ENCODE peak calls at places on chromosome 11, in five cellular contexts. Z is cardiac muscle cell; K is uterus; I is effector memory CD4-positive, alpha-beta T cell; H is IMR-90. E is an unnamed sample. For H3K4me1, the result is how much of the 10 kb centered on the place peaks cover.

GRCh38 chr11:34536056-34536455 is 22.5 kb upstream of the ELF5 start:
- DNase-seq in Z (no peak), K (no peak), I (no peak), H (no peak), E (no peak)

GRCh38 chr11:3984896-3985295 is 109.7 kb upstream of the RRM1 start:
- DNase-seq in Z (peak), K (no peak), I (no peak), H (peak), E (no peak)

GRCh38 chr11:95490625-95491024 is 259.6 kb upstream of the SESN3 start:
- DNase-seq in Z (no peak), K (no peak), I (no peak), H (no peak), E (no peak)

GRCh38 chr11:130217133-130217631 is 57.6 kb downstream of the ST14 start:
- DNase-seq in Z (no peak), K (no peak), I (no peak), H (no peak), E (no peak)

GRCh38 chr11:93054279-93054678 is 84.8 kb downstream of the MTNR1B start:
- DNase-seq in Z (no peak), K (no peak), I (no peak), H (peak), E (no peak)

GRCh38 chr11:326842-327580 is 6.4 kb upstream of the IFITM3 start:
- DNase-seq in Z (no peak), K (peak), I (peak), H (peak), E (no peak)

GRCh38 chr11:95863486-95864140 is 60.3 kb downstream of the MTMR2 start:
- DNase-seq in Z (no peak), K (no peak), I (no peak), H (peak), E (peak)

GRCh38 chr11:89458646-89459045 is 32.5 kb downstream of the NOX4 start:
- DNase-seq in Z (no peak), K (no peak), I (no peak), H (no peak), E (no peak)

GRCh38 chr11:95360382-95360781 is 129.4 kb upstream of the SESN3 start:
- DNase-seq in Z (no peak), K (no peak), I (no peak), H (no peak), E (no peak)

GRCh38 chr11:12066799-12067508 is 43.4 kb upstream of the MICAL2 start:
- DNase-seq in Z (peak), K (peak), I (no peak), H (peak), E (peak)

GRCh38 chr11:88508558-88508807 is 170.9 kb upstream of the CTSC start:
- DNase-seq in Z (peak), K (no peak), I (no peak), H (no peak), E (no peak)

GRCh38 chr11:117610901-117611300 is 186.1 kb downstream of the DSCAML1 start:
- DNase-seq in Z (no peak), K (no peak), I (no peak), H (no peak), E (no peak)

GRCh38 chr11:117465236-117465997 is 137.8 kb downstream of the CEP164 start:
- DNase-seq in Z (no peak), K (no peak), I (no peak), H (no peak), E (no peak)

GRCh38 chr11:57368106-57368826 is 12.7 kb downstream of the PRG3 start:
- DNase-seq in Z (no peak), K (no peak), I (no peak), H (no peak), E (no peak)

GRCh38 chr11:130642994-130643393 is 194.5 kb downstream of the ADAMTS15 start:
- DNase-seq in Z (no peak), K (no peak), I (no peak), H (no peak), E (no peak)

GRCh38 chr11:94727766-94728165 is 40.4 kb upstream of the AMOTL1 start:
- DNase-seq in Z (no peak), K (no peak), I (no peak), H (no peak), E (no peak)

GRCh38 chr11:96271777-96272176 is 71.2 kb downstream of the MAML2 start:
- DNase-seq in Z (no peak), K (no peak), I (no peak), H (no peak), E (no peak)

GRCh38 chr11:118868659-118869058 is 15.0 kb upstream of the CXCR5 start:
- DNase-seq in Z (no peak), K (no peak), I (no peak), H (no peak), E (no peak)

GRCh38 chr11:240315-240714 is 3.5 kb downstream of the PSMD13 start:
- DNase-seq in Z (no peak), K (no peak), I (no peak), H (no peak), E (no peak)

GRCh38 chr11:2816941-2817421 is 68.6 kb downstream of the CDKN1C start:
- DNase-seq in Z (no peak), K (peak), I (no peak), H (peak), E (no peak)

GRCh38 chr11:75184757-75185156 is 33.9 kb downstream of the SLCO2B1 start:
- DNase-seq in Z (no peak), K (no peak), I (no peak), H (no peak), E (no peak)

GRCh38 chr11:77407613-77408012 is 66.3 kb downstream of the PAK1 start:
- DNase-seq in Z (peak), K (peak), I (no peak), H (peak), E (peak)

GRCh38 chr11:132158696-132159095 is 788.3 kb downstream of the NTM start:
- DNase-seq in Z (no peak), K (no peak), I (no peak), H (peak), E (no peak)

GRCh38 chr11:75656044-75656726 is 12.7 kb downstream of the MAP6 start:
- DNase-seq in Z (no peak), K (no peak), I (no peak), H (peak), E (no peak)

GRCh38 chr11:77517226-77517625 is 43.3 kb upstream of the PAK1 start:
- DNase-seq in Z (no peak), K (no peak), I (no peak), H (no peak), E (no peak)

GRCh38 chr11:2963112-2963754 is 28.9 kb downstream of the NAP1L4 start:
- DNase-seq in Z (no peak), K (no peak), I (no peak), H (no peak), E (no peak)

GRCh38 chr11:83661491-83662350 is 375.6 kb upstream of the CCDC90B start:
- DNase-seq in Z (no peak), K (no peak), I (no peak), H (no peak), E (no peak)

GRCh38 chr11:76673164-76674142 is 2.9 kb upstream of the LRRC32 start:
- DNase-seq in Z (no peak), K (no peak), I (no peak), H (no peak), E (no peak)

GRCh38 chr11:57417056-57417455 is 9.9 kb downstream of the SLC43A3 start:
- DNase-seq in Z (no peak), K (no peak), I (no peak), H (peak), E (no peak)

GRCh38 chr11:74474316-74474715 is 7.0 kb upstream of the KCNE3 start:
- DNase-seq in Z (no peak), K (no peak), I (no peak), H (no peak), E (no peak)

DNA sequence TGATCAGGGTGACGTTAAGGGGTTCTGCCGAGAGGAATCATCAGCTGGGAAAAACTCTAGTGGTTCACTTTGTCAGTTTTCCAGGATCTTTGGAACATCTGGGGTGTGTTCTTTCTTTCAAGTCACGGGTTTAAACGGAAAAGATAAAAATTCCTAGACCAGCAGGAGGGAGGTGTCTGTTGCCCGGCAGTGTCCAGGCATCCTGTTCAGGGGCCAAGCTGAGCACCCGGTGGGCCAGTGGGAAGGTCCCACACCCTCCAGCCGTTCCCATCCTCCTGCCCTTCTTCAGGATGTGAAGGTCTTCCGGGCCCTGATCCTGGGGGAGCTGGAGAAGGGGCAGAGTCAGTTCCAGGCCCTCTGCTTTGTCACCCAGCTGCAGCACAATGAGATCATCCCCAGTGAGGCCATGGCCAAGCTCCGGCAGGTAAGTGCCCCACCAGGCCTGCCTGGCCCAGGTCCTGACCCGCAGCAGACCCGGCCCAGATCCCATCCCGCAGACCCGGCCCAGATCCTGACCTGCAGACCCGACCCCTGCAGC is 14.5 kb upstream of the POU2F3 start:
- DNase-seq in Z (no peak), K (no peak), I (no peak), H (no peak), E (no peak)
- H3K4me1 ChIP-seq in Z (under half), K (under half), I (under half), H (under half), E (under half)

GRCh38 chr11:128512478-128513127 is 74.8 kb downstream of the ETS1 start:
- DNase-seq in Z (no peak), K (no peak), I (no peak), H (no peak), E (no peak)

GRCh38 chr11:128509990-128510389 is 77.4 kb downstream of the ETS1 start:
- DNase-seq in Z (no peak), K (no peak), I (no peak), H (peak), E (no peak)

GRCh38 chr11:128513915-128514681 is 73.3 kb downstream of the ETS1 start:
- DNase-seq in Z (no peak), K (no peak), I (no peak), H (no peak), E (no peak)

GRCh38 chr11:128508785-128509518 is 78.4 kb downstream of the ETS1 start:
- DNase-seq in Z (no peak), K (no peak), I (no peak), H (peak), E (no peak)

DNA sequence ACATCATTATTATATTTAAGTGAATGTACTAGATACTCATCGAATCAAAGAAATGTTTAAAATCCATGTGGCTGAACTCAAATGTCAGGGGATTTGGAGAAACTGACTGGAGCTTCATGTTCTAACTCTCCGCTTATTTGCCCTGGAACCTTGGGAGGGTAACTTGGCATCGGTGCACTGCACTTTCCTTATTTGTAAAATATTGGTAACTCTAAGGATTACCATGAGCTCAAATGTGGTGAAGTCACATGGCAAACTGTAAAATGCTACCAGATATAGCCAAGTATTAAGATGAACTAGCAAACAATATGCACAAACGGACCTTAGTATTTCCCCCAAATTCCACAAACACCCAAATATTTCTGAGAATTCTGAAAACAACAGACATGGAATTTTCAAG is 75.6 kb downstream of the ETS1 start:
- DNase-seq in Z (no peak), K (no peak), I (no peak), H (no peak), E (no peak)
- H3K4me1 ChIP-seq in Z (under half), K (under half), I (half or more), H (under half), E (half or more)

GRCh38 chr11:47915407-47916137 is 64.8 kb upstream of the PTPRJ start:
- DNase-seq in Z (no peak), K (peak), I (no peak), H (no peak), E (no peak)
- H3K4me1 ChIP-seq in Z (under half), K (under half), I (under half), H (under half), E (under half)

GRCh38 chr11:65562788-65563187 is 4.6 kb upstream of the LTBP3 start:
- DNase-seq in Z (no peak), K (no peak), I (no peak), H (no peak), E (no peak)
- H3K4me1 ChIP-seq in Z (under half), K (under half), I (under half), H (under half), E (half or more)

DNA sequence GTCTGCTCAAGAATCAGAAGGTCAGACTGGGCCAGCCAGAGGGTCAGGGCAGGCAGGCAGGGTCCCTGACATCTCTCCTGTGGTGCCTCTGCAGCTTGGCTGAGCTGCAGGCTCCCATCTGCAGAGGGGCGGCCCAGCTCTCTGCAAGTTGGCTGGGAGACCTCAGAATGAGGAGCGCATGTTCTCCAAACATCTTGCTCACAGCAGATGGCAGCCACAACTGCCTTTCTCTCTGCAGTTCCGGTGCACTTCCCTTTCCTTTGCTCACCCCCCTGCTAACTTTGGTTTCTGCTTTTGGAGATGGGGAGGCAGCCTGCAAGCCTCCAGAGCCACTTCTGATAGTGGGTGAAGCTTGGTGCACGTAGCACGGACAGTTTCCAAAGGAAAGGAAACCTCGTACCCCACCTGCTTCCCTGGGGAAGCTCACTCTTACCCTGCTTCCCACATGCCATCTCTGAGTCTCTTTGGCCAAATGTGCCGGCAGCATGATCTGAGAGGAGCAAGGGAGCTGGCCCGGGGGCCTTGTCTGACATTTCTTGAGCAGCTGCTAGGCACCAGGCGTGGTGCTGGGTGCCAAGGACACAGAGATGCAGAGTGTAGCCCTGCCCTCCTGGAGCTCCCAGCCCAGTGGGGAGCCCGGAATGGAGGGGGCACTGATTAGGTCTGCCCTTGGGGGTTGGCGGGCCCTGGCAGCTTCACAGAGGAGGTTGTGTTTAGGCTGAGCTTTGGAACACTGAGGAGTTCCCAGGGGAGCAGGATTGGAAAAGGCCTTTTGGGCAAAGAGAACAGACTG is 18.2 kb downstream of the DAGLA start:
- DNase-seq in Z (no peak), K (no peak), I (no peak), H (no peak), E (no peak)
- H3K4me1 ChIP-seq in Z (under half), K (under half), I (under half), H (under half), E (under half)

E was measured in SJSA1.